ENCODE peak calls at places on chromosomes 2 and 18, in six cellular contexts. One of them, this sample, is unnamed.

GRCh38 chr2:30185175-30185574 is 38.4 kb downstream of the YPEL5 start:
- DNase-seq in cardiac fibroblast: peak; percentile 25
- DNase-seq in AG09319: no peak
- DNase-seq in stimulated activated CD4-positive, alpha-beta T cell treated with anti-CD3 and anti-CD28 coated beads, Interleukin-15, amount 100 ng/mL, for 1 hour: no peak
- DNase-seq in stimulated activated CD8-positive, alpha-beta memory T cell treated with anti-CD3 and anti-CD28 coated beads, Interleukin-4, amount 100 ng/mL, for 1 hour: no peak
- DNase-seq in M059J: no peak
- DNase-seq in this sample: no peak

GRCh38 chr2:85718006-85718391 is 23.8 kb downstream of the GNLY start:
- DNase-seq in cardiac fibroblast: no peak
- DNase-seq in AG09319: no peak
- DNase-seq in stimulated activated CD4-positive, alpha-beta T cell treated with anti-CD3 and anti-CD28 coated beads, Interleukin-15, amount 100 ng/mL, for 1 hour: no peak
- DNase-seq in stimulated activated CD8-positive, alpha-beta memory T cell treated with anti-CD3 and anti-CD28 coated beads, Interleukin-4, amount 100 ng/mL, for 1 hour: no peak
- DNase-seq in M059J: no peak
- DNase-seq in this sample: no peak

GRCh38 chr2:164178835-164179470 is 442.3 kb downstream of the GRB14 start:
- DNase-seq in cardiac fibroblast: no peak
- DNase-seq in AG09319: no peak
- DNase-seq in stimulated activated CD4-positive, alpha-beta T cell treated with anti-CD3 and anti-CD28 coated beads, Interleukin-15, amount 100 ng/mL, for 1 hour: no peak
- DNase-seq in stimulated activated CD8-positive, alpha-beta memory T cell treated with anti-CD3 and anti-CD28 coated beads, Interleukin-4, amount 100 ng/mL, for 1 hour: no peak
- DNase-seq in M059J: peak; percentile 8
- DNase-seq in this sample: no peak

GRCh38 chr2:25690058-25690457 is 16.7 kb upstream of the DTNB start:
- DNase-seq in cardiac fibroblast: peak; percentile 22
- DNase-seq in AG09319: no peak
- DNase-seq in stimulated activated CD4-positive, alpha-beta T cell treated with anti-CD3 and anti-CD28 coated beads, Interleukin-15, amount 100 ng/mL, for 1 hour: no peak
- DNase-seq in stimulated activated CD8-positive, alpha-beta memory T cell treated with anti-CD3 and anti-CD28 coated beads, Interleukin-4, amount 100 ng/mL, for 1 hour: no peak
- DNase-seq in M059J: peak; percentile 83
- DNase-seq in this sample: no peak

GRCh38 chr2:23519334-23519651 is 134.3 kb downstream of the KLHL29 start:
- DNase-seq in cardiac fibroblast: no peak
- DNase-seq in AG09319: no peak
- DNase-seq in stimulated activated CD4-positive, alpha-beta T cell treated with anti-CD3 and anti-CD28 coated beads, Interleukin-15, amount 100 ng/mL, for 1 hour: no peak
- DNase-seq in stimulated activated CD8-positive, alpha-beta memory T cell treated with anti-CD3 and anti-CD28 coated beads, Interleukin-4, amount 100 ng/mL, for 1 hour: no peak
- DNase-seq in M059J: no peak
- DNase-seq in this sample: no peak

GRCh38 chr2:203858176-203858575 is 9.4 kb upstream of the CTLA4 start:
- DNase-seq in cardiac fibroblast: no peak
- DNase-seq in AG09319: no peak
- DNase-seq in stimulated activated CD4-positive, alpha-beta T cell treated with anti-CD3 and anti-CD28 coated beads, Interleukin-15, amount 100 ng/mL, for 1 hour: no peak
- DNase-seq in stimulated activated CD8-positive, alpha-beta memory T cell treated with anti-CD3 and anti-CD28 coated beads, Interleukin-4, amount 100 ng/mL, for 1 hour: no peak
- DNase-seq in M059J: no peak
- DNase-seq in this sample: no peak

GRCh38 chr2:85846411-85846810 is 42.4 kb downstream of the ST3GAL5 start:
- DNase-seq in cardiac fibroblast: peak; percentile 26
- DNase-seq in AG09319: no peak
- DNase-seq in stimulated activated CD4-positive, alpha-beta T cell treated with anti-CD3 and anti-CD28 coated beads, Interleukin-15, amount 100 ng/mL, for 1 hour: no peak
- DNase-seq in stimulated activated CD8-positive, alpha-beta memory T cell treated with anti-CD3 and anti-CD28 coated beads, Interleukin-4, amount 100 ng/mL, for 1 hour: no peak
- DNase-seq in M059J: peak; percentile 72
- DNase-seq in this sample: no peak

GRCh38 chr2:128169094-128169493 is 78.1 kb downstream of the UGGT1 start:
- DNase-seq in cardiac fibroblast: no peak
- DNase-seq in AG09319: no peak
- DNase-seq in stimulated activated CD4-positive, alpha-beta T cell treated with anti-CD3 and anti-CD28 coated beads, Interleukin-15, amount 100 ng/mL, for 1 hour: no peak
- DNase-seq in stimulated activated CD8-positive, alpha-beta memory T cell treated with anti-CD3 and anti-CD28 coated beads, Interleukin-4, amount 100 ng/mL, for 1 hour: no peak
- DNase-seq in M059J: no peak
- DNase-seq in this sample: no peak

GRCh38 chr2:19540739-19541503 is 182.5 kb upstream of the OSR1 start:
- DNase-seq in cardiac fibroblast: peak; percentile 78
- DNase-seq in AG09319: peak; percentile 51
- DNase-seq in stimulated activated CD4-positive, alpha-beta T cell treated with anti-CD3 and anti-CD28 coated beads, Interleukin-15, amount 100 ng/mL, for 1 hour: no peak
- DNase-seq in stimulated activated CD8-positive, alpha-beta memory T cell treated with anti-CD3 and anti-CD28 coated beads, Interleukin-4, amount 100 ng/mL, for 1 hour: no peak
- DNase-seq in M059J: peak; percentile 87
- DNase-seq in this sample: no peak

GRCh38 chr2:174688079-174688478 is 76.2 kb downstream of the CHRNA1 start:
- DNase-seq in cardiac fibroblast: peak; percentile 66
- DNase-seq in AG09319: no peak
- DNase-seq in stimulated activated CD4-positive, alpha-beta T cell treated with anti-CD3 and anti-CD28 coated beads, Interleukin-15, amount 100 ng/mL, for 1 hour: no peak
- DNase-seq in stimulated activated CD8-positive, alpha-beta memory T cell treated with anti-CD3 and anti-CD28 coated beads, Interleukin-4, amount 100 ng/mL, for 1 hour: no peak
- DNase-seq in M059J: peak; percentile 41
- DNase-seq in this sample: no peak

GRCh38 chr2:221429741-221430491 is 142.2 kb downstream of the EPHA4 start:
- DNase-seq in cardiac fibroblast: peak; percentile 29
- DNase-seq in AG09319: no peak
- DNase-seq in stimulated activated CD4-positive, alpha-beta T cell treated with anti-CD3 and anti-CD28 coated beads, Interleukin-15, amount 100 ng/mL, for 1 hour: no peak
- DNase-seq in stimulated activated CD8-positive, alpha-beta memory T cell treated with anti-CD3 and anti-CD28 coated beads, Interleukin-4, amount 100 ng/mL, for 1 hour: no peak
- DNase-seq in M059J: peak; percentile 54
- DNase-seq in this sample: no peak

GRCh38 chr2:197889041-197889440 is 84.6 kb downstream of the PLCL1 start:
- DNase-seq in cardiac fibroblast: peak; percentile 69
- DNase-seq in AG09319: no peak
- DNase-seq in stimulated activated CD4-positive, alpha-beta T cell treated with anti-CD3 and anti-CD28 coated beads, Interleukin-15, amount 100 ng/mL, for 1 hour: no peak
- DNase-seq in stimulated activated CD8-positive, alpha-beta memory T cell treated with anti-CD3 and anti-CD28 coated beads, Interleukin-4, amount 100 ng/mL, for 1 hour: no peak
- DNase-seq in M059J: no peak
- DNase-seq in this sample: no peak

GRCh38 chr2:38430603-38431002 is 53.5 kb upstream of the ATL2 start:
- DNase-seq in cardiac fibroblast: no peak
- DNase-seq in AG09319: no peak
- DNase-seq in stimulated activated CD4-positive, alpha-beta T cell treated with anti-CD3 and anti-CD28 coated beads, Interleukin-15, amount 100 ng/mL, for 1 hour: no peak
- DNase-seq in stimulated activated CD8-positive, alpha-beta memory T cell treated with anti-CD3 and anti-CD28 coated beads, Interleukin-4, amount 100 ng/mL, for 1 hour: no peak
- DNase-seq in M059J: no peak
- DNase-seq in this sample: no peak

GRCh38 chr2:219298759-219299371 is 10.3 kb downstream of the PTPRN start:
- DNase-seq in cardiac fibroblast: peak; percentile 86
- DNase-seq in AG09319: peak; percentile 34
- DNase-seq in stimulated activated CD4-positive, alpha-beta T cell treated with anti-CD3 and anti-CD28 coated beads, Interleukin-15, amount 100 ng/mL, for 1 hour: peak; percentile 78
- DNase-seq in stimulated activated CD8-positive, alpha-beta memory T cell treated with anti-CD3 and anti-CD28 coated beads, Interleukin-4, amount 100 ng/mL, for 1 hour: peak; percentile 82
- DNase-seq in M059J: peak; percentile 65
- DNase-seq in this sample: peak; percentile 96

GRCh38 chr2:219057709-219058540 is 2.8 kb downstream of the IHH start:
- DNase-seq in cardiac fibroblast: peak; percentile 75
- DNase-seq in AG09319: peak; percentile 19
- DNase-seq in stimulated activated CD4-positive, alpha-beta T cell treated with anti-CD3 and anti-CD28 coated beads, Interleukin-15, amount 100 ng/mL, for 1 hour: peak; percentile 51
- DNase-seq in stimulated activated CD8-positive, alpha-beta memory T cell treated with anti-CD3 and anti-CD28 coated beads, Interleukin-4, amount 100 ng/mL, for 1 hour: peak; percentile 57
- DNase-seq in M059J: peak; percentile 48
- DNase-seq in this sample: no peak

GRCh38 chr2:7029291-7030059 is 112.3 kb downstream of the RNF144A start:
- DNase-seq in cardiac fibroblast: no peak
- DNase-seq in AG09319: no peak
- DNase-seq in stimulated activated CD4-positive, alpha-beta T cell treated with anti-CD3 and anti-CD28 coated beads, Interleukin-15, amount 100 ng/mL, for 1 hour: no peak
- DNase-seq in stimulated activated CD8-positive, alpha-beta memory T cell treated with anti-CD3 and anti-CD28 coated beads, Interleukin-4, amount 100 ng/mL, for 1 hour: no peak
- DNase-seq in M059J: peak; percentile 12
- DNase-seq in this sample: no peak

GRCh38 chr18:77716282-77716681 is 466.6 kb downstream of the GALR1 start:
- DNase-seq in cardiac fibroblast: no peak
- DNase-seq in AG09319: no peak
- DNase-seq in stimulated activated CD4-positive, alpha-beta T cell treated with anti-CD3 and anti-CD28 coated beads, Interleukin-15, amount 100 ng/mL, for 1 hour: no peak
- DNase-seq in stimulated activated CD8-positive, alpha-beta memory T cell treated with anti-CD3 and anti-CD28 coated beads, Interleukin-4, amount 100 ng/mL, for 1 hour: no peak
- DNase-seq in M059J: no peak
- DNase-seq in this sample: no peak

GRCh38 chr2:63712748-63713147 is 124.0 kb downstream of the MDH1 start:
- DNase-seq in cardiac fibroblast: no peak
- DNase-seq in AG09319: no peak
- DNase-seq in stimulated activated CD4-positive, alpha-beta T cell treated with anti-CD3 and anti-CD28 coated beads, Interleukin-15, amount 100 ng/mL, for 1 hour: no peak
- DNase-seq in stimulated activated CD8-positive, alpha-beta memory T cell treated with anti-CD3 and anti-CD28 coated beads, Interleukin-4, amount 100 ng/mL, for 1 hour: no peak
- DNase-seq in M059J: peak; percentile 25
- DNase-seq in this sample: no peak

GRCh38 chr2:69933839-69934613 is 19.1 kb downstream of the MXD1 start:
- DNase-seq in cardiac fibroblast: peak; percentile 90
- DNase-seq in AG09319: peak; percentile 45
- DNase-seq in stimulated activated CD4-positive, alpha-beta T cell treated with anti-CD3 and anti-CD28 coated beads, Interleukin-15, amount 100 ng/mL, for 1 hour: no peak
- DNase-seq in stimulated activated CD8-positive, alpha-beta memory T cell treated with anti-CD3 and anti-CD28 coated beads, Interleukin-4, amount 100 ng/mL, for 1 hour: no peak
- DNase-seq in M059J: peak; percentile 79
- DNase-seq in this sample: no peak

GRCh38 chr2:79860233-79861058 is 347.6 kb downstream of the CTNNA2 start:
- DNase-seq in cardiac fibroblast: no peak
- DNase-seq in AG09319: no peak
- DNase-seq in stimulated activated CD4-positive, alpha-beta T cell treated with anti-CD3 and anti-CD28 coated beads, Interleukin-15, amount 100 ng/mL, for 1 hour: no peak
- DNase-seq in stimulated activated CD8-positive, alpha-beta memory T cell treated with anti-CD3 and anti-CD28 coated beads, Interleukin-4, amount 100 ng/mL, for 1 hour: no peak
- DNase-seq in M059J: peak; percentile 9
- DNase-seq in this sample: no peak

GRCh38 chr2:233074106-233074505 is 14.0 kb downstream of the INPP5D start:
- DNase-seq in cardiac fibroblast: no peak
- DNase-seq in AG09319: no peak
- DNase-seq in stimulated activated CD4-positive, alpha-beta T cell treated with anti-CD3 and anti-CD28 coated beads, Interleukin-15, amount 100 ng/mL, for 1 hour: no peak
- DNase-seq in stimulated activated CD8-positive, alpha-beta memory T cell treated with anti-CD3 and anti-CD28 coated beads, Interleukin-4, amount 100 ng/mL, for 1 hour: no peak
- DNase-seq in M059J: no peak
- DNase-seq in this sample: no peak

GRCh38 chr2:142992843-142993242 is 115.4 kb downstream of the KYNU start:
- DNase-seq in cardiac fibroblast: no peak
- DNase-seq in AG09319: no peak
- DNase-seq in stimulated activated CD4-positive, alpha-beta T cell treated with anti-CD3 and anti-CD28 coated beads, Interleukin-15, amount 100 ng/mL, for 1 hour: no peak
- DNase-seq in stimulated activated CD8-positive, alpha-beta memory T cell treated with anti-CD3 and anti-CD28 coated beads, Interleukin-4, amount 100 ng/mL, for 1 hour: no peak
- DNase-seq in M059J: no peak
- DNase-seq in this sample: no peak

GRCh38 chr2:111640480-111640879 is 243.5 kb downstream of the ANAPC1 start:
- DNase-seq in cardiac fibroblast: no peak
- DNase-seq in AG09319: no peak
- DNase-seq in stimulated activated CD4-positive, alpha-beta T cell treated with anti-CD3 and anti-CD28 coated beads, Interleukin-15, amount 100 ng/mL, for 1 hour: no peak
- DNase-seq in stimulated activated CD8-positive, alpha-beta memory T cell treated with anti-CD3 and anti-CD28 coated beads, Interleukin-4, amount 100 ng/mL, for 1 hour: no peak
- DNase-seq in M059J: no peak
- DNase-seq in this sample: no peak

GRCh38 chr18:22983175-22983574 is 50.0 kb downstream of the RBBP8 start:
- DNase-seq in cardiac fibroblast: peak; percentile 74
- DNase-seq in AG09319: no peak
- DNase-seq in stimulated activated CD4-positive, alpha-beta T cell treated with anti-CD3 and anti-CD28 coated beads, Interleukin-15, amount 100 ng/mL, for 1 hour: no peak
- DNase-seq in stimulated activated CD8-positive, alpha-beta memory T cell treated with anti-CD3 and anti-CD28 coated beads, Interleukin-4, amount 100 ng/mL, for 1 hour: no peak
- DNase-seq in M059J: peak; percentile 53
- DNase-seq in this sample: no peak

GRCh38 chr18:79951545-79952456 is at the start of gene SLC66A2:
- DNase-seq in cardiac fibroblast: peak; percentile 91
- DNase-seq in AG09319: peak; percentile 61
- DNase-seq in stimulated activated CD4-positive, alpha-beta T cell treated with anti-CD3 and anti-CD28 coated beads, Interleukin-15, amount 100 ng/mL, for 1 hour: peak; percentile 93
- DNase-seq in stimulated activated CD8-positive, alpha-beta memory T cell treated with anti-CD3 and anti-CD28 coated beads, Interleukin-4, amount 100 ng/mL, for 1 hour: peak; percentile 92
- DNase-seq in M059J: peak; percentile 78
- DNase-seq in this sample: peak; percentile 90

GRCh38 chr2:179410552-179411356 is 146.1 kb upstream of the SESTD1 start:
- DNase-seq in cardiac fibroblast: peak; percentile 75
- DNase-seq in AG09319: peak; percentile 23
- DNase-seq in stimulated activated CD4-positive, alpha-beta T cell treated with anti-CD3 and anti-CD28 coated beads, Interleukin-15, amount 100 ng/mL, for 1 hour: no peak
- DNase-seq in stimulated activated CD8-positive, alpha-beta memory T cell treated with anti-CD3 and anti-CD28 coated beads, Interleukin-4, amount 100 ng/mL, for 1 hour: no peak
- DNase-seq in M059J: peak; percentile 60
- DNase-seq in this sample: no peak

GRCh38 chr2:169933124-169933711 is 106.0 kb downstream of the UBR3 start:
- DNase-seq in cardiac fibroblast: peak; percentile 62
- DNase-seq in AG09319: peak; percentile 7
- DNase-seq in stimulated activated CD4-positive, alpha-beta T cell treated with anti-CD3 and anti-CD28 coated beads, Interleukin-15, amount 100 ng/mL, for 1 hour: no peak
- DNase-seq in stimulated activated CD8-positive, alpha-beta memory T cell treated with anti-CD3 and anti-CD28 coated beads, Interleukin-4, amount 100 ng/mL, for 1 hour: no peak
- DNase-seq in M059J: peak; percentile 13
- DNase-seq in this sample: no peak

GRCh38 chr2:199315299-199316179 is 142.2 kb downstream of the SATB2 start:
- DNase-seq in cardiac fibroblast: peak; percentile 15
- DNase-seq in AG09319: no peak
- DNase-seq in stimulated activated CD4-positive, alpha-beta T cell treated with anti-CD3 and anti-CD28 coated beads, Interleukin-15, amount 100 ng/mL, for 1 hour: no peak
- DNase-seq in stimulated activated CD8-positive, alpha-beta memory T cell treated with anti-CD3 and anti-CD28 coated beads, Interleukin-4, amount 100 ng/mL, for 1 hour: no peak
- DNase-seq in M059J: peak; percentile 37
- DNase-seq in this sample: no peak

GRCh38 chr2:156486175-156486574 is 50.0 kb downstream of the GPD2 start:
- DNase-seq in cardiac fibroblast: peak; percentile 18
- DNase-seq in AG09319: no peak
- DNase-seq in stimulated activated CD4-positive, alpha-beta T cell treated with anti-CD3 and anti-CD28 coated beads, Interleukin-15, amount 100 ng/mL, for 1 hour: no peak
- DNase-seq in stimulated activated CD8-positive, alpha-beta memory T cell treated with anti-CD3 and anti-CD28 coated beads, Interleukin-4, amount 100 ng/mL, for 1 hour: no peak
- DNase-seq in M059J: peak; percentile 62
- DNase-seq in this sample: no peak

GRCh38 chr18:46413684-46414083 is 243.3 kb downstream of the LOXHD1 start:
- DNase-seq in cardiac fibroblast: no peak
- DNase-seq in AG09319: no peak
- DNase-seq in stimulated activated CD4-positive, alpha-beta T cell treated with anti-CD3 and anti-CD28 coated beads, Interleukin-15, amount 100 ng/mL, for 1 hour: no peak
- DNase-seq in stimulated activated CD8-positive, alpha-beta memory T cell treated with anti-CD3 and anti-CD28 coated beads, Interleukin-4, amount 100 ng/mL, for 1 hour: no peak
- DNase-seq in M059J: no peak
- DNase-seq in this sample: no peak

GRCh38 chr2:127143851-127144782 is 37.2 kb upstream of the BIN1 start:
- DNase-seq in cardiac fibroblast: peak; percentile 29
- DNase-seq in AG09319: no peak
- DNase-seq in stimulated activated CD4-positive, alpha-beta T cell treated with anti-CD3 and anti-CD28 coated beads, Interleukin-15, amount 100 ng/mL, for 1 hour: no peak
- DNase-seq in stimulated activated CD8-positive, alpha-beta memory T cell treated with anti-CD3 and anti-CD28 coated beads, Interleukin-4, amount 100 ng/mL, for 1 hour: no peak
- DNase-seq in M059J: peak; percentile 71
- DNase-seq in this sample: no peak

GRCh38 chr2:13255485-13255884 is 538.7 kb downstream of the TRIB2 start:
- DNase-seq in cardiac fibroblast: no peak
- DNase-seq in AG09319: no peak
- DNase-seq in stimulated activated CD4-positive, alpha-beta T cell treated with anti-CD3 and anti-CD28 coated beads, Interleukin-15, amount 100 ng/mL, for 1 hour: no peak
- DNase-seq in stimulated activated CD8-positive, alpha-beta memory T cell treated with anti-CD3 and anti-CD28 coated beads, Interleukin-4, amount 100 ng/mL, for 1 hour: no peak
- DNase-seq in M059J: no peak
- DNase-seq in this sample: no peak

GRCh38 chr2:203894262-203894661 is 26.7 kb downstream of the CTLA4 start:
- DNase-seq in cardiac fibroblast: no peak
- DNase-seq in AG09319: no peak
- DNase-seq in stimulated activated CD4-positive, alpha-beta T cell treated with anti-CD3 and anti-CD28 coated beads, Interleukin-15, amount 100 ng/mL, for 1 hour: no peak
- DNase-seq in stimulated activated CD8-positive, alpha-beta memory T cell treated with anti-CD3 and anti-CD28 coated beads, Interleukin-4, amount 100 ng/mL, for 1 hour: no peak
- DNase-seq in M059J: no peak
- DNase-seq in this sample: no peak

This sample was measured in mesothelial cell of epicardium.